ENCODE peak calls at places on chromosome 1, in five cellular contexts. One of them, this sample, is unnamed.

GRCh38 chr1:51168266-51168845 is 66.3 kb downstream of the C1orf185 start:
- DNase-seq in glutamatergic neuron: no peak
- DNase-seq in cardiac muscle cell: no peak
- DNase-seq in CD4-positive, alpha-beta T cell: no peak
- DNase-seq in astrocyte of the cerebellum: no peak
- DNase-seq in this sample: no peak

GRCh38 chr1:59018446-59018845 is 234.6 kb upstream of the JUN start:
- DNase-seq in CD4-positive, alpha-beta T cell: no peak
- DNase-seq in glutamatergic neuron: no peak
- DNase-seq in astrocyte of the cerebellum: no peak
- DNase-seq in cardiac muscle cell: no peak
- DNase-seq in this sample: no peak

GRCh38 chr1:32447469-32448185 is 17.2 kb upstream of the ZBTB8B start:
- DNase-seq in glutamatergic neuron: no peak
- DNase-seq in astrocyte of the cerebellum: peak; percentile 78
- DNase-seq in cardiac muscle cell: peak; percentile 39
- DNase-seq in CD4-positive, alpha-beta T cell: no peak
- DNase-seq in this sample: peak; percentile 52

GRCh38 chr1:110056776-110057175 is 13.7 kb downstream of the ALX3 start:
- DNase-seq in glutamatergic neuron: no peak
- DNase-seq in cardiac muscle cell: no peak
- DNase-seq in CD4-positive, alpha-beta T cell: no peak
- DNase-seq in astrocyte of the cerebellum: no peak
- DNase-seq in this sample: no peak

GRCh38 chr1:107750364-107750959 is 214.5 kb downstream of the VAV3 start:
- DNase-seq in astrocyte of the cerebellum: peak; percentile 57
- DNase-seq in CD4-positive, alpha-beta T cell: no peak
- DNase-seq in cardiac muscle cell: peak; percentile 83
- DNase-seq in glutamatergic neuron: peak; percentile 77
- DNase-seq in this sample: peak; percentile 71

GRCh38 chr1:905071-905749 is 18.5 kb upstream of the SAMD11 start:
- DNase-seq in cardiac muscle cell: no peak
- DNase-seq in CD4-positive, alpha-beta T cell: no peak
- DNase-seq in glutamatergic neuron: peak; percentile 46
- DNase-seq in astrocyte of the cerebellum: no peak
- DNase-seq in this sample: peak; percentile 40

GRCh38 chr1:63595435-63595834 is 2.2 kb downstream of the PGM1 start:
- DNase-seq in astrocyte of the cerebellum: no peak
- DNase-seq in cardiac muscle cell: no peak
- DNase-seq in glutamatergic neuron: no peak
- DNase-seq in CD4-positive, alpha-beta T cell: no peak
- DNase-seq in this sample: no peak

GRCh38 chr1:38533772-38534472 is 325.6 kb downstream of the RRAGC start:
- DNase-seq in astrocyte of the cerebellum: no peak
- DNase-seq in CD4-positive, alpha-beta T cell: no peak
- DNase-seq in cardiac muscle cell: no peak
- DNase-seq in glutamatergic neuron: peak; percentile 57
- DNase-seq in this sample: no peak

GRCh38 chr1:204461331-204462228 is 33.0 kb downstream of the PIK3C2B start:
- DNase-seq in CD4-positive, alpha-beta T cell: no peak
- DNase-seq in cardiac muscle cell: no peak
- DNase-seq in glutamatergic neuron: no peak
- DNase-seq in astrocyte of the cerebellum: no peak
- DNase-seq in this sample: no peak

GRCh38 chr1:12486401-12487005 is 131.5 kb downstream of the DHRS3 start:
- DNase-seq in glutamatergic neuron: no peak
- DNase-seq in cardiac muscle cell: peak; percentile 18
- DNase-seq in astrocyte of the cerebellum: peak; percentile 82
- DNase-seq in CD4-positive, alpha-beta T cell: no peak
- DNase-seq in this sample: no peak

GRCh38 chr1:237383825-237384612 is 342.0 kb downstream of the RYR2 start:
- DNase-seq in cardiac muscle cell: peak; percentile 71
- DNase-seq in astrocyte of the cerebellum: no peak
- DNase-seq in glutamatergic neuron: no peak
- DNase-seq in CD4-positive, alpha-beta T cell: no peak
- DNase-seq in this sample: no peak

GRCh38 chr1:156766288-156767100 is 841 bp upstream of the PRCC start:
- DNase-seq in cardiac muscle cell: no peak
- DNase-seq in CD4-positive, alpha-beta T cell: no peak
- DNase-seq in glutamatergic neuron: no peak
- DNase-seq in astrocyte of the cerebellum: no peak
- DNase-seq in this sample: no peak

GRCh38 chr1:36083219-36083618 is 675 bp upstream of the TEKT2 start:
- DNase-seq in astrocyte of the cerebellum: no peak
- DNase-seq in cardiac muscle cell: no peak
- DNase-seq in CD4-positive, alpha-beta T cell: no peak
- DNase-seq in glutamatergic neuron: no peak
- DNase-seq in this sample: no peak

GRCh38 chr1:93552751-93553455 is 105.0 kb downstream of the FNBP1L start:
- DNase-seq in glutamatergic neuron: peak; percentile 69
- DNase-seq in CD4-positive, alpha-beta T cell: no peak
- DNase-seq in astrocyte of the cerebellum: peak; percentile 29
- DNase-seq in cardiac muscle cell: no peak
- DNase-seq in this sample: no peak

GRCh38 chr1:201495447-201496295 is 11.3 kb downstream of the CSRP1 start:
- DNase-seq in cardiac muscle cell: peak; percentile 88
- DNase-seq in astrocyte of the cerebellum: no peak
- DNase-seq in glutamatergic neuron: peak; percentile 26
- DNase-seq in CD4-positive, alpha-beta T cell: no peak
- DNase-seq in this sample: peak; percentile 61

GRCh38 chr1:230194525-230194924 is 127.5 kb downstream of the GALNT2 start:
- DNase-seq in astrocyte of the cerebellum: no peak
- DNase-seq in cardiac muscle cell: no peak
- DNase-seq in glutamatergic neuron: no peak
- DNase-seq in CD4-positive, alpha-beta T cell: no peak
- DNase-seq in this sample: no peak

GRCh38 chr1:220884109-220884980 is 5.1 kb downstream of the HLX start:
- DNase-seq in CD4-positive, alpha-beta T cell: no peak
- DNase-seq in glutamatergic neuron: peak; percentile 83
- DNase-seq in cardiac muscle cell: peak; percentile 75
- DNase-seq in astrocyte of the cerebellum: no peak
- DNase-seq in this sample: no peak

GRCh38 chr1:29688477-29689365 is 452.4 kb downstream of the PTPRU start:
- DNase-seq in astrocyte of the cerebellum: no peak
- DNase-seq in glutamatergic neuron: no peak
- DNase-seq in cardiac muscle cell: no peak
- DNase-seq in CD4-positive, alpha-beta T cell: no peak
- DNase-seq in this sample: peak; percentile 24

GRCh38 chr1:94383966-94384408 is 34.2 kb upstream of the ABCD3 start:
- DNase-seq in CD4-positive, alpha-beta T cell: no peak
- DNase-seq in glutamatergic neuron: no peak
- DNase-seq in cardiac muscle cell: no peak
- DNase-seq in astrocyte of the cerebellum: no peak
- DNase-seq in this sample: no peak

GRCh38 chr1:243253211-243253926 is 1.7 kb downstream of the CEP170 start:
- DNase-seq in astrocyte of the cerebellum: no peak
- DNase-seq in glutamatergic neuron: no peak
- DNase-seq in cardiac muscle cell: no peak
- DNase-seq in CD4-positive, alpha-beta T cell: no peak
- DNase-seq in this sample: no peak

GRCh38 chr1:115456441-115456961 is 118.5 kb upstream of the NGF start:
- DNase-seq in CD4-positive, alpha-beta T cell: no peak
- DNase-seq in cardiac muscle cell: no peak
- DNase-seq in astrocyte of the cerebellum: no peak
- DNase-seq in glutamatergic neuron: no peak
- DNase-seq in this sample: no peak

GRCh38 chr1:9593492-9594465 is 5.1 kb downstream of the TMEM201 start:
- DNase-seq in cardiac muscle cell: peak; percentile 94
- DNase-seq in CD4-positive, alpha-beta T cell: no peak
- DNase-seq in glutamatergic neuron: peak; percentile 86
- DNase-seq in astrocyte of the cerebellum: no peak
- DNase-seq in this sample: no peak

GRCh38 chr1:23422955-23423354 is 1.6 kb downstream of the TCEA3 start:
- DNase-seq in cardiac muscle cell: no peak
- DNase-seq in astrocyte of the cerebellum: no peak
- DNase-seq in CD4-positive, alpha-beta T cell: no peak
- DNase-seq in glutamatergic neuron: no peak
- DNase-seq in this sample: no peak

GRCh38 chr1:209511169-209511568 is 72.3 kb upstream of the CAMK1G start:
- DNase-seq in cardiac muscle cell: no peak
- DNase-seq in glutamatergic neuron: no peak
- DNase-seq in CD4-positive, alpha-beta T cell: no peak
- DNase-seq in astrocyte of the cerebellum: no peak
- DNase-seq in this sample: no peak

GRCh38 chr1:29391362-29391880 is 155.1 kb downstream of the PTPRU start:
- DNase-seq in cardiac muscle cell: no peak
- DNase-seq in CD4-positive, alpha-beta T cell: no peak
- DNase-seq in astrocyte of the cerebellum: no peak
- DNase-seq in glutamatergic neuron: no peak
- DNase-seq in this sample: no peak

GRCh38 chr1:233022246-233022645 is 71.8 kb downstream of the NTPCR start:
- DNase-seq in cardiac muscle cell: no peak
- DNase-seq in glutamatergic neuron: no peak
- DNase-seq in CD4-positive, alpha-beta T cell: no peak
- DNase-seq in astrocyte of the cerebellum: no peak
- DNase-seq in this sample: no peak

GRCh38 chr1:65434255-65434654 is 13.8 kb downstream of the LEPR start:
- DNase-seq in cardiac muscle cell: no peak
- DNase-seq in astrocyte of the cerebellum: no peak
- DNase-seq in glutamatergic neuron: no peak
- DNase-seq in CD4-positive, alpha-beta T cell: no peak
- DNase-seq in this sample: no peak

GRCh38 chr1:11384170-11384554 is 94.8 kb upstream of the DISP3 start:
- DNase-seq in cardiac muscle cell: no peak
- DNase-seq in astrocyte of the cerebellum: no peak
- DNase-seq in CD4-positive, alpha-beta T cell: no peak
- DNase-seq in glutamatergic neuron: no peak
- DNase-seq in this sample: no peak

GRCh38 chr1:61491497-61491896 is 233.4 kb downstream of the TM2D1 start:
- DNase-seq in glutamatergic neuron: no peak
- DNase-seq in cardiac muscle cell: no peak
- DNase-seq in CD4-positive, alpha-beta T cell: no peak
- DNase-seq in astrocyte of the cerebellum: no peak
- DNase-seq in this sample: no peak

GRCh38 chr1:193437785-193438184 is 251.4 kb upstream of the B3GALT2 start:
- DNase-seq in astrocyte of the cerebellum: no peak
- DNase-seq in cardiac muscle cell: no peak
- DNase-seq in CD4-positive, alpha-beta T cell: no peak
- DNase-seq in glutamatergic neuron: no peak
- DNase-seq in this sample: no peak

GRCh38 chr1:100362821-100363466 is 10.6 kb downstream of the CDC14A start:
- DNase-seq in astrocyte of the cerebellum: no peak
- DNase-seq in glutamatergic neuron: peak; percentile 26
- DNase-seq in cardiac muscle cell: no peak
- DNase-seq in CD4-positive, alpha-beta T cell: no peak
- DNase-seq in this sample: no peak

GRCh38 chr1:205986291-205986690 is 16.9 kb downstream of the RAB7B start:
- DNase-seq in glutamatergic neuron: no peak
- DNase-seq in cardiac muscle cell: no peak
- DNase-seq in astrocyte of the cerebellum: no peak
- DNase-seq in CD4-positive, alpha-beta T cell: no peak
- DNase-seq in this sample: no peak

GRCh38 chr1:91499904-91500755 is 521 bp upstream of the CDC7 start:
- DNase-seq in CD4-positive, alpha-beta T cell: no peak
- DNase-seq in cardiac muscle cell: no peak
- DNase-seq in astrocyte of the cerebellum: no peak
- DNase-seq in glutamatergic neuron: no peak
- DNase-seq in this sample: no peak

GRCh38 chr1:213659580-213660547 is 327.9 kb upstream of the PROX1 start:
- DNase-seq in glutamatergic neuron: no peak
- DNase-seq in astrocyte of the cerebellum: no peak
- DNase-seq in cardiac muscle cell: no peak
- DNase-seq in CD4-positive, alpha-beta T cell: no peak
- DNase-seq in this sample: no peak

GRCh38 chr1:27372808-27373690 is 1.6 kb downstream of the FCN3 start:
- DNase-seq in astrocyte of the cerebellum: no peak
- DNase-seq in CD4-positive, alpha-beta T cell: no peak
- DNase-seq in cardiac muscle cell: no peak
- DNase-seq in glutamatergic neuron: no peak
- DNase-seq in this sample: no peak
- TF ChIP-seq CTCF in astrocyte of the cerebellum: peak; percentile 33
- TF ChIP-seq CTCF in CD4-positive, alpha-beta T cell: no peak
- TF ChIP-seq CTCF in cardiac muscle cell: peak; percentile 43
- TF ChIP-seq CTCF in glutamatergic neuron: peak; percentile 43
- TF ChIP-seq CTCF in this sample: no peak

DNA sequence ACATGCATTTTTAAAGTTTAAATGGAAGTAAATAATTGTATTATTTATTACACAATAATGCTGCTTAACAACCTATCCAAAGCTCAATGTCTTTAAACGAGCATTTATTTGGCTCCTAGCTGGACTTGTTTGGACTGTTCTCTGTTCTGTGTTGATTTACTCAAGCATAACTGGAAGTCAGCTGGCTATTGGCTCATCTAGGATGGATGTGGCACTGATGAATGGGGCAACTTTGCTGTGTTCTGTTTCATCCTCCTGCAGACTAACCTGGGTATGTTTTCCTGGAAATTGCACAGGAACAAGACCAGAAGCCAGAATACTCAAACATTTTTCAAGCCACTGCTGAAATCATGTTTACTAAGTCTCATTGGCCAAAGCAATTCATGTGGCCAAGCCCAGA is 70.8 kb upstream of the HSD17B7 start:
- DNase-seq in astrocyte of the cerebellum: no peak
- DNase-seq in cardiac muscle cell: no peak
- DNase-seq in glutamatergic neuron: no peak
- DNase-seq in CD4-positive, alpha-beta T cell: no peak
- DNase-seq in this sample: no peak
- TF ChIP-seq CTCF in astrocyte of the cerebellum: no peak
- TF ChIP-seq CTCF in cardiac muscle cell: no peak
- TF ChIP-seq CTCF in glutamatergic neuron: no peak
- TF ChIP-seq CTCF in CD4-positive, alpha-beta T cell: no peak
- TF ChIP-seq CTCF in this sample: no peak

DNA sequence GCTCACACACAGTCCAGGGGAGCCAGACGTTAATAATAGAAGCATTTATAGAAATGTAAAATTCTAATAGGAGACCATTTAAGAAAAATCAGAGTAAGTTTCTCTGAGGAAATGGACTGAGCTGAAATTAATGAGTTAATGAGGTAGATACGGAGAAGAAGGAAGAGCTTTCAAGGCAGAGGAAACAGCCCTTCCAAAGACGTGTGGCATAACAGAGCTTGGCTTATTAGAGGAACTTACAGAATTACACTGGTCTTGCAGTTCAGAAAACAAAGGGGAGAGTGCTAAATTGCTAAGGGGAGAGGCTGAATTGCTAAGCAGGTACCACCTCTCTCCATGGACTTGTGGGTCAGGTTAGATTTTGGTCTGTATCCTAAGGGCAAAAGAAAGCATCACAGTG is 8.2 kb upstream of the PIGK start:
- DNase-seq in glutamatergic neuron: no peak
- DNase-seq in cardiac muscle cell: no peak
- DNase-seq in astrocyte of the cerebellum: no peak
- DNase-seq in CD4-positive, alpha-beta T cell: no peak
- DNase-seq in this sample: no peak
- TF ChIP-seq CTCF in glutamatergic neuron: no peak
- TF ChIP-seq CTCF in cardiac muscle cell: no peak
- TF ChIP-seq CTCF in astrocyte of the cerebellum: no peak
- TF ChIP-seq CTCF in CD4-positive, alpha-beta T cell: no peak
- TF ChIP-seq CTCF in this sample: no peak

DNA sequence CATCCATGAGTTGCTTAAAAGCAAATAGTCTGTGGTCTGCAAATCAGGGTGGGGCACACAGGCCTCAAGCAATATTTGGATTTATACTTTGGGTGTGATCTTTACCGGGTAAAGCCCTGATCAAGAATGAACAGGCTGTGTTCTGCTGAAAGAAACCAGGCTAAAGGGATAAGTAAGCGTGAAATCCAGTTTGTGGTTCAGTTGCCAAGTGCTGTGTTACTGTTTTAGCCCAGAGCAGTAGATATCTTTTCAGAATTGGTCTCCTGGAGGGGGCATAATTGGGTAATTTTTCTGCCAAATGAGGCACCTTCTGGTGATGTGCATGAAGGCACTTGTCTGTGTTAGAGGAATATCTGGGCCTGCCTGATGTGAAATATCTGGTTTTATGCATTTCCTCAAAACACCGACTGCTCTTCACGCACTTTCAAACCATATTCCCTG is 21.4 kb downstream of the AIM2 start:
- DNase-seq in astrocyte of the cerebellum: peak; percentile 8
- DNase-seq in cardiac muscle cell: no peak
- DNase-seq in CD4-positive, alpha-beta T cell: no peak
- DNase-seq in glutamatergic neuron: no peak
- DNase-seq in this sample: no peak
- TF ChIP-seq CTCF in astrocyte of the cerebellum: no peak
- TF ChIP-seq CTCF in cardiac muscle cell: no peak
- TF ChIP-seq CTCF in CD4-positive, alpha-beta T cell: no peak
- TF ChIP-seq CTCF in glutamatergic neuron: no peak
- TF ChIP-seq CTCF in this sample: no peak